ENCODE peak calls at places on chromosome 5, in eight cellular contexts. O is breast epithelium; M is stimulated activated CD4-positive, alpha-beta T cell treated with anti-CD3 and anti-CD28 coated beads, Interleukin-2, amount 100 ng/mL, for 48 hours; K is stimulated activated CD8-positive, alpha-beta memory T cell treated with anti-CD3 and anti-CD28 coated beads, Interleukin-4, amount 100 ng/mL, for 48 hours; P is DMS153; N is MCF 10A; F is bronchial epithelial cell; X is activated T-helper 1 cell treated with anti-CD3 and anti-CD28 coated beads, Interleukin-12 subunit alpha, Interleukin-12 subunit beta, Interleukin-2, Interleukin-4 antibody, amounts not matched to agents 30 ng/mL and 10 ng/mL and 1 ng/mL, durations not matched to agents 14 hours and 24 hours and 36 hours. Z is an unnamed sample.

GRCh38 chr5:2905741-2906140 is 154.3 kb upstream of the IRX2 start:
- DNase-seq in K (no peak), M (no peak), X (no peak), F (no peak), O (no peak), N (no peak), P (no peak), Z (no peak)

GRCh38 chr5:149466457-149466972 is 84.7 kb downstream of the CSNK1A1 start:
- DNase-seq in K (peak; percentile 32), M (no peak), O (no peak), P (no peak), N (peak; percentile 36), X (no peak), F (peak; percentile 64), Z (no peak)

GRCh38 chr5:100901851-100902341 is 1.2 kb downstream of the ST8SIA4 start:
- DNase-seq in P (no peak), F (peak; percentile 18), O (no peak), X (peak; percentile 62), N (peak; percentile 33), M (no peak), K (peak; percentile 59), Z (peak; percentile 64)

GRCh38 chr5:79547982-79548381 is 34.0 kb upstream of the HOMER1 start:
- DNase-seq in X (no peak), P (no peak), O (no peak), K (no peak), F (peak; percentile 92), M (no peak), N (no peak), Z (no peak)

GRCh38 chr5:157603333-157604190 is 28.0 kb upstream of the ADAM19 start:
- DNase-seq in O (no peak), P (no peak), K (peak; percentile 65), N (peak; percentile 93), X (peak; percentile 74), F (peak; percentile 90), M (peak; percentile 46), Z (no peak)

GRCh38 chr5:142408536-142409252 is 83.9 kb upstream of the SPRY4 start:
- DNase-seq in M (no peak), O (no peak), F (no peak), P (no peak), N (no peak), X (no peak), K (no peak), Z (no peak)

GRCh38 chr5:178319541-178320041 is 87.0 kb upstream of the PHYKPL start:
- DNase-seq in K (no peak), F (no peak), N (no peak), X (no peak), M (no peak), O (no peak), P (no peak), Z (no peak)

GRCh38 chr5:152372875-152373274 is 32.2 kb downstream of the NMUR2 start:
- DNase-seq in K (no peak), F (peak; percentile 10), N (no peak), P (no peak), X (no peak), M (no peak), O (no peak), Z (no peak)

GRCh38 chr5:68795190-68795589 is 298.6 kb upstream of the SLC30A5 start:
- DNase-seq in X (no peak), N (no peak), P (no peak), M (no peak), K (no peak), F (no peak), O (no peak), Z (no peak)

GRCh38 chr5:88142801-88143692 is 125.6 kb downstream of the TMEM161B start:
- DNase-seq in F (no peak), O (no peak), K (peak; percentile 30), X (no peak), M (no peak), P (no peak), N (no peak), Z (peak; percentile 78)

Z was measured in right atrium auricular region.